ENCODE peak calls at places on chromosomes 6 and 20, in ten cellular contexts. C is left cardiac atrium, X is kidney glomerular epithelial cell, L is thoracic aorta, Z is dermis microvascular lymphatic vessel endothelial cell, E is Peyer's patch, F is fibroblast of pulmonary artery, T is PC-9, U is NCI-H1105 treated with DMSO at 0.1 percent for 48 hours, O is NCI-H774. A is an unnamed sample.

GRCh38 chr6:110415297-110415916 is at the start of gene DDO:
- DNase-seq in C (peak), F (peak), X (peak), T (peak), U (no peak), O (peak), E (peak), Z (peak), L (peak), A (peak)

GRCh38 chr6:40798069-40798770 is 211.1 kb upstream of the LRFN2 start:
- DNase-seq in O (no peak), F (no peak), E (no peak), L (no peak), Z (no peak), X (no peak), T (no peak), C (no peak), U (no peak), A (no peak)

GRCh38 chr6:12608016-12608860 is 108.3 kb upstream of the PHACTR1 start:
- DNase-seq in O (no peak), L (no peak), T (no peak), U (no peak), F (peak), X (peak), Z (peak), E (no peak), C (no peak), A (no peak)

GRCh38 chr20:24999568-24999967 is 7.0 kb upstream of the APMAP start:
- DNase-seq in Z (no peak), T (no peak), O (no peak), E (peak), C (no peak), X (no peak), F (no peak), U (no peak), L (no peak), A (no peak)

GRCh38 chr20:35369804-35370203 is 42.0 kb downstream of the UQCC1 start:
- DNase-seq in O (no peak), E (no peak), X (no peak), T (no peak), F (peak), C (no peak), L (no peak), Z (no peak), U (no peak), A (no peak)

GRCh38 chr6:80132942-80133517 is 26.6 kb downstream of the BCKDHB start:
- DNase-seq in U (peak), T (peak), O (peak), X (peak), E (peak), Z (peak), L (peak), F (peak), C (peak), A (peak)

GRCh38 chr20:45293041-45294002 is 13.3 kb upstream of the RBPJL start:
- DNase-seq in O (peak), L (peak), Z (peak), U (peak), E (peak), C (peak), F (peak), X (peak), T (peak), A (no peak)

GRCh38 chr20:32574296-32575226 is 10.6 kb downstream of the NOL4L start:
- DNase-seq in O (no peak), Z (no peak), X (peak), C (peak), E (no peak), F (peak), U (no peak), T (peak), L (no peak), A (no peak)

GRCh38 chr6:71072508-71072907 is 115.6 kb upstream of the B3GAT2 start:
- DNase-seq in L (no peak), E (no peak), U (no peak), Z (no peak), X (peak), C (no peak), T (no peak), F (peak), O (no peak), A (no peak)

GRCh38 chr6:35370799-35371493 is 28.6 kb downstream of the PPARD start:
- DNase-seq in L (no peak), C (peak), O (no peak), X (no peak), E (no peak), U (no peak), T (no peak), F (no peak), Z (no peak), A (no peak)

GRCh38 chr6:13526718-13527668 is 39.6 kb upstream of the GFOD1 start:
- DNase-seq in Z (peak), E (no peak), C (no peak), L (no peak), X (no peak), U (peak), T (no peak), F (peak), O (peak), A (peak)

GRCh38 chr6:1242439-1242838 is 69.5 kb upstream of the FOXQ1 start:
- DNase-seq in O (no peak), F (no peak), C (no peak), X (no peak), T (no peak), Z (no peak), E (no peak), U (no peak), L (no peak), A (no peak)

GRCh38 chr6:100175814-100176275 is 181.8 kb upstream of the MCHR2 start:
- DNase-seq in X (peak), T (peak), L (no peak), E (no peak), O (no peak), Z (no peak), F (peak), C (no peak), U (no peak), A (no peak)

GRCh38 chr20:51528263-51529026 is 14.1 kb downstream of the NFATC2 start:
- DNase-seq in X (no peak), E (no peak), O (no peak), Z (no peak), U (no peak), L (no peak), F (no peak), T (no peak), C (no peak), A (no peak)

GRCh38 chr6:166157930-166158617 is 9.6 kb downstream of the TBXT start:
- DNase-seq in L (no peak), E (no peak), C (no peak), F (no peak), Z (no peak), O (no peak), U (no peak), T (no peak), X (no peak), A (no peak)

GRCh38 chr6:2471474-2471873 is 226.1 kb upstream of the GMDS start:
- DNase-seq in U (peak), X (no peak), C (no peak), Z (no peak), T (no peak), O (peak), L (no peak), E (no peak), F (no peak), A (peak)

GRCh38 chr6:30705620-30706019 is 11.5 kb downstream of the MDC1 start:
- DNase-seq in Z (no peak), L (no peak), O (no peak), E (no peak), X (no peak), U (no peak), T (no peak), C (no peak), F (no peak), A (no peak)

GRCh38 chr20:21512634-21513180 is 1.2 kb downstream of the NKX2-2 start:
- DNase-seq in X (no peak), L (no peak), C (no peak), F (no peak), E (no peak), U (no peak), Z (no peak), T (no peak), O (no peak), A (no peak)

GRCh38 chr6:73515204-73516101 is 5.4 kb downstream of the EEF1A1 start:
- DNase-seq in Z (peak), T (peak), L (no peak), C (peak), X (peak), E (no peak), O (peak), U (peak), F (peak), A (peak)

GRCh38 chr6:9224539-9224938 is 789.2 kb upstream of the SLC35B3 start:
- DNase-seq in T (no peak), F (peak), X (no peak), O (no peak), C (no peak), L (no peak), E (no peak), U (no peak), Z (no peak), A (no peak)

GRCh38 chr20:642398-643174 is 10.4 kb downstream of the SRXN1 start:
- DNase-seq in X (no peak), F (no peak), L (no peak), C (peak), U (peak), T (no peak), Z (no peak), O (no peak), E (no peak), A (no peak)

GRCh38 chr6:70241031-70241430 is 61.9 kb downstream of the COL9A1 start:
- DNase-seq in E (no peak), C (no peak), U (no peak), X (no peak), F (no peak), L (no peak), T (no peak), Z (no peak), O (peak), A (no peak)

GRCh38 chr20:32206383-32207210 is 946 bp downstream of the PLAGL2 start:
- DNase-seq in L (no peak), Z (no peak), X (no peak), T (no peak), O (no peak), F (no peak), E (no peak), U (no peak), C (no peak), A (no peak)

GRCh38 chr6:65924411-65924810 is 217.4 kb upstream of the EYS start:
- DNase-seq in F (no peak), E (no peak), U (peak), C (no peak), T (no peak), Z (no peak), L (no peak), O (no peak), X (no peak), A (no peak)

GRCh38 chr6:136932599-136932998 is 10.5 kb downstream of the SLC35D3 start:
- DNase-seq in U (no peak), E (no peak), Z (no peak), F (no peak), T (no peak), X (no peak), O (no peak), L (no peak), C (no peak), A (no peak)

GRCh38 chr20:38612921-38613320 is 11.3 kb downstream of the ARHGAP40 start:
- DNase-seq in X (no peak), C (no peak), O (no peak), E (no peak), T (no peak), F (no peak), L (no peak), Z (no peak), U (no peak), A (no peak)

GRCh38 chr6:4433199-4433598 is 297.8 kb upstream of the ECI2 start:
- DNase-seq in C (no peak), T (no peak), Z (no peak), U (no peak), O (no peak), E (no peak), F (no peak), L (no peak), X (no peak), A (no peak)